ENCODE peak calls at places on chromosomes 6 and 20, in ten cellular contexts. K, I, O, Q, V, H, P, Z, R and L are unnamed samples.

GRCh38 chr6:135909737-135910387 is 58.4 kb downstream of the PDE7B start:
- DNase-seq in Q (peak; percentile 70), R (peak; percentile 33), Z (peak; percentile 65), O (peak; percentile 47), V (peak; percentile 62), I (peak; percentile 19), K (peak; percentile 29), H (peak; percentile 24), P (peak; percentile 62), L (no peak)

GRCh38 chr6:116444991-116445566 is 16.1 kb upstream of the CALHM6 start:
- DNase-seq in P (no peak), I (no peak), Q (no peak), Z (no peak), O (no peak), V (no peak), K (no peak), R (no peak), H (no peak), L (no peak)

GRCh38 chr6:145813285-145814034 is 1.1 kb downstream of the FBXO30 start:
- DNase-seq in H (peak; percentile 48), Q (no peak), V (no peak), K (no peak), O (no peak), Z (no peak), R (no peak), P (no peak), I (no peak), L (no peak)

GRCh38 chr6:158926429-158926828 is 73.6 kb downstream of the RSPH3 start:
- DNase-seq in H (no peak), Q (no peak), K (no peak), O (no peak), I (no peak), Z (no peak), V (no peak), P (no peak), R (no peak), L (no peak)

GRCh38 chr6:51271615-51272014 is 452.9 kb downstream of the TFAP2B start:
- DNase-seq in V (no peak), I (no peak), Z (no peak), K (no peak), H (no peak), P (no peak), R (no peak), Q (no peak), O (no peak), L (no peak)

GRCh38 chr6:149906405-149906804 is 8.5 kb upstream of the RAET1E start:
- DNase-seq in V (no peak), H (no peak), Z (no peak), O (no peak), Q (no peak), K (no peak), R (no peak), I (no peak), P (no peak), L (no peak)

GRCh38 chr20:61037498-61037897 is 214.6 kb upstream of the CDH4 start:
- DNase-seq in H (no peak), K (no peak), P (no peak), I (no peak), R (no peak), Q (no peak), Z (no peak), V (no peak), O (no peak), L (no peak)

GRCh38 chr6:35733633-35734032 is 3.2 kb upstream of the ARMC12 start:
- DNase-seq in I (no peak), O (no peak), Z (no peak), R (no peak), V (no peak), Q (no peak), P (no peak), K (no peak), H (no peak), L (no peak)

GRCh38 chr6:34990971-34991560 is 102.0 kb downstream of the ANKS1A start:
- DNase-seq in Q (no peak), P (no peak), K (no peak), R (no peak), I (no peak), H (no peak), V (no peak), O (no peak), Z (peak; percentile 16), L (no peak)

GRCh38 chr6:498795-499231 is 107.3 kb downstream of the IRF4 start:
- DNase-seq in V (no peak), Z (no peak), H (no peak), O (peak; percentile 32), I (no peak), K (peak; percentile 57), R (no peak), P (no peak), Q (peak; percentile 42), L (no peak)

GRCh38 chr20:49394264-49394663 is 88.2 kb downstream of the KCNB1 start:
- DNase-seq in I (no peak), P (no peak), V (no peak), O (no peak), Q (no peak), K (no peak), R (no peak), Z (peak; percentile 14), H (no peak), L (peak; percentile 84)

GRCh38 chr20:62448038-62448437 is 20.7 kb upstream of the RBBP8NL start:
- DNase-seq in Z (no peak), K (no peak), Q (no peak), I (no peak), V (no peak), H (no peak), P (no peak), R (no peak), O (no peak), L (no peak)

GRCh38 chr20:23116301-23117089 is 30.4 kb upstream of the CD93 start:
- DNase-seq in Z (no peak), I (no peak), Q (no peak), V (no peak), K (no peak), P (no peak), H (no peak), O (no peak), R (no peak), L (peak; percentile 59)

GRCh38 chr6:147195987-147196386 is 8.2 kb upstream of the STXBP5 start:
- DNase-seq in H (no peak), O (no peak), Q (no peak), K (no peak), Z (no peak), V (no peak), I (no peak), R (no peak), P (no peak), L (no peak)

GRCh38 chr6:169205176-169206160 is 48.2 kb downstream of the THBS2 start:
- DNase-seq in P (no peak), I (no peak), R (no peak), V (no peak), H (no peak), Z (no peak), K (no peak), Q (no peak), O (no peak), L (peak; percentile 78)

GRCh38 chr20:5865604-5866003 is 84.7 kb downstream of the TRMT6 start:
- DNase-seq in Z (no peak), R (no peak), Q (no peak), P (no peak), O (no peak), V (no peak), K (no peak), H (no peak), I (no peak), L (no peak)

GRCh38 chr20:45469336-45470261 is at the start of gene WFDC2:
- DNase-seq in Z (no peak), O (no peak), Q (no peak), K (no peak), R (no peak), H (no peak), P (peak; percentile 49), V (peak; percentile 39), I (peak; percentile 55), L (peak; percentile 67)

GRCh38 chr6:18471232-18471964 is 84.2 kb downstream of the RNF144B start:
- DNase-seq in O (no peak), Z (no peak), I (no peak), V (no peak), H (no peak), R (no peak), P (no peak), K (no peak), Q (no peak), L (no peak)

GRCh38 chr6:22357724-22358189 is 60.9 kb upstream of the PRL start:
- DNase-seq in V (no peak), Q (no peak), Z (no peak), O (no peak), K (no peak), I (no peak), R (no peak), P (no peak), H (no peak), L (no peak)

GRCh38 chr6:105077592-105078463 is 102.0 kb downstream of the POPDC3 start:
- DNase-seq in Z (no peak), K (no peak), H (peak; percentile 52), I (no peak), O (no peak), V (peak; percentile 38), Q (peak; percentile 25), R (no peak), P (peak; percentile 12), L (no peak)

GRCh38 chr20:24106801-24107158 is 118.2 kb upstream of the GGTLC1 start:
- DNase-seq in Z (no peak), H (no peak), O (no peak), P (no peak), V (no peak), R (no peak), K (no peak), I (no peak), Q (no peak), L (no peak)

GRCh38 chr6:144845181-144845580 is 560.0 kb downstream of the UTRN start:
- DNase-seq in I (no peak), V (no peak), H (no peak), Z (no peak), P (no peak), K (no peak), R (no peak), Q (no peak), O (no peak), L (no peak)

GRCh38 chr6:15227827-15228318 is 18.0 kb upstream of the JARID2 start:
- DNase-seq in O (no peak), V (no peak), I (no peak), Z (no peak), P (no peak), H (no peak), Q (no peak), K (no peak), R (no peak), L (no peak)

GRCh38 chr6:39553811-39554802 is 171.1 kb downstream of the KIF6 start:
- DNase-seq in O (no peak), P (no peak), I (no peak), R (no peak), V (no peak), K (no peak), H (no peak), Q (no peak), Z (no peak), L (no peak)

GRCh38 chr20:18847226-18847625 is 33.6 kb downstream of the SCP2D1 start:
- DNase-seq in R (no peak), V (no peak), P (no peak), Q (no peak), I (no peak), O (no peak), H (no peak), K (no peak), Z (no peak), L (no peak)

GRCh38 chr20:47315339-47315662 is 41.2 kb downstream of the ZMYND8 start:
- DNase-seq in I (no peak), O (no peak), P (peak; percentile 43), Z (no peak), K (no peak), Q (no peak), H (no peak), V (peak; percentile 20), R (no peak), L (no peak)

GRCh38 chr6:82145926-82146452 is 101.6 kb downstream of the IBTK start:
- DNase-seq in Z (no peak), R (no peak), O (no peak), K (no peak), Q (no peak), V (no peak), H (no peak), I (no peak), P (no peak), L (no peak)

GRCh38 chr6:143561105-143561704 is 49.7 kb upstream of the FUCA2 start:
- DNase-seq in Q (no peak), R (no peak), I (no peak), Z (no peak), V (no peak), H (no peak), K (no peak), P (no peak), O (no peak), L (no peak)